ENCODE peak calls at places on chromosomes 2 and 18, in five cellular contexts. One of them, this sample, is unnamed.

GRCh38 chr2:107336536-107336935 is 450.6 kb upstream of the ST6GAL2 start:
- DNase-seq in GM12878: no peak
- DNase-seq in CD8-positive, alpha-beta T cell: no peak
- DNase-seq in tibial artery: no peak
- DNase-seq in body of pancreas: no peak
- DNase-seq in this sample: no peak

GRCh38 chr2:229669841-229670240 is 44.5 kb downstream of the DNER start:
- DNase-seq in GM12878: no peak
- DNase-seq in CD8-positive, alpha-beta T cell: no peak
- DNase-seq in tibial artery: no peak
- DNase-seq in body of pancreas: no peak
- DNase-seq in this sample: no peak

GRCh38 chr2:9483107-9483506 is 8.8 kb downstream of the IAH1 start:
- DNase-seq in GM12878: no peak
- DNase-seq in CD8-positive, alpha-beta T cell: no peak
- DNase-seq in tibial artery: no peak
- DNase-seq in body of pancreas: no peak
- DNase-seq in this sample: no peak

GRCh38 chr2:153940511-153940910 is 68.8 kb downstream of the GALNT13 start:
- DNase-seq in GM12878: no peak
- DNase-seq in CD8-positive, alpha-beta T cell: no peak
- DNase-seq in tibial artery: no peak
- DNase-seq in body of pancreas: no peak
- DNase-seq in this sample: no peak

GRCh38 chr18:28168725-28169124 is 8.2 kb downstream of the CDH2 start:
- DNase-seq in GM12878: no peak
- DNase-seq in CD8-positive, alpha-beta T cell: no peak
- DNase-seq in tibial artery: no peak
- DNase-seq in body of pancreas: no peak
- DNase-seq in this sample: no peak

GRCh38 chr2:184938221-184938985 is 340.1 kb downstream of the ZNF804A start:
- DNase-seq in GM12878: no peak
- DNase-seq in CD8-positive, alpha-beta T cell: no peak
- DNase-seq in tibial artery: no peak
- DNase-seq in body of pancreas: no peak
- DNase-seq in this sample: no peak

GRCh38 chr2:230658877-230659652 is 53.6 kb upstream of the CAB39 start:
- DNase-seq in GM12878: peak
- DNase-seq in CD8-positive, alpha-beta T cell: no peak
- DNase-seq in tibial artery: no peak
- DNase-seq in body of pancreas: no peak
- DNase-seq in this sample: peak

GRCh38 chr2:239322414-239323086 is 78.3 kb downstream of the HDAC4 start:
- DNase-seq in GM12878: no peak
- DNase-seq in CD8-positive, alpha-beta T cell: no peak
- DNase-seq in tibial artery: no peak
- DNase-seq in body of pancreas: no peak
- DNase-seq in this sample: no peak

GRCh38 chr18:63532471-63532870 is 9.7 kb upstream of the SERPINB12 start:
- DNase-seq in GM12878: no peak
- DNase-seq in CD8-positive, alpha-beta T cell: no peak
- DNase-seq in tibial artery: no peak
- DNase-seq in body of pancreas: no peak
- DNase-seq in this sample: no peak

GRCh38 chr2:47664817-47665216 is 118.1 kb upstream of the MSH6 start:
- DNase-seq in GM12878: no peak
- DNase-seq in CD8-positive, alpha-beta T cell: no peak
- DNase-seq in tibial artery: no peak
- DNase-seq in body of pancreas: peak
- DNase-seq in this sample: peak

GRCh38 chr18:74288041-74288440 is 3.7 kb downstream of the CYB5A start:
- DNase-seq in GM12878: no peak
- DNase-seq in CD8-positive, alpha-beta T cell: no peak
- DNase-seq in tibial artery: no peak
- DNase-seq in body of pancreas: no peak
- DNase-seq in this sample: no peak

GRCh38 chr2:67572721-67573485 is 175.8 kb downstream of the ETAA1 start:
- DNase-seq in GM12878: no peak
- DNase-seq in CD8-positive, alpha-beta T cell: no peak
- DNase-seq in tibial artery: peak
- DNase-seq in body of pancreas: no peak
- DNase-seq in this sample: no peak

GRCh38 chr2:11160731-11161455 is 5.6 kb downstream of the SLC66A3 start:
- DNase-seq in GM12878: peak
- DNase-seq in CD8-positive, alpha-beta T cell: no peak
- DNase-seq in tibial artery: no peak
- DNase-seq in body of pancreas: no peak
- DNase-seq in this sample: peak

GRCh38 chr18:32244863-32245262 is 55.0 kb downstream of the MEP1B start:
- DNase-seq in GM12878: no peak
- DNase-seq in CD8-positive, alpha-beta T cell: no peak
- DNase-seq in tibial artery: no peak
- DNase-seq in body of pancreas: no peak
- DNase-seq in this sample: no peak

GRCh38 chr2:209525834-209526281 is 102.0 kb downstream of the MAP2 start:
- DNase-seq in GM12878: no peak
- DNase-seq in CD8-positive, alpha-beta T cell: no peak
- DNase-seq in tibial artery: no peak
- DNase-seq in body of pancreas: no peak
- DNase-seq in this sample: no peak

GRCh38 chr2:10167316-10167715 is 44.8 kb downstream of the RRM2 start:
- DNase-seq in GM12878: no peak
- DNase-seq in CD8-positive, alpha-beta T cell: no peak
- DNase-seq in tibial artery: no peak
- DNase-seq in body of pancreas: no peak
- DNase-seq in this sample: no peak

GRCh38 chr2:221104391-221104811 is 467.7 kb downstream of the EPHA4 start:
- DNase-seq in GM12878: no peak
- DNase-seq in CD8-positive, alpha-beta T cell: no peak
- DNase-seq in tibial artery: peak
- DNase-seq in body of pancreas: peak
- DNase-seq in this sample: peak

GRCh38 chr2:207933396-207934045 is 91.8 kb downstream of the PLEKHM3 start:
- DNase-seq in GM12878: no peak
- DNase-seq in CD8-positive, alpha-beta T cell: no peak
- DNase-seq in tibial artery: no peak
- DNase-seq in body of pancreas: no peak
- DNase-seq in this sample: no peak

GRCh38 chr2:23602113-23602512 is 217.1 kb downstream of the KLHL29 start:
- DNase-seq in GM12878: no peak
- DNase-seq in CD8-positive, alpha-beta T cell: no peak
- DNase-seq in tibial artery: peak
- DNase-seq in body of pancreas: no peak
- DNase-seq in this sample: no peak

GRCh38 chr2:39738941-39739340 is 40.1 kb downstream of the THUMPD2 start:
- DNase-seq in GM12878: no peak
- DNase-seq in CD8-positive, alpha-beta T cell: no peak
- DNase-seq in tibial artery: no peak
- DNase-seq in body of pancreas: no peak
- DNase-seq in this sample: no peak

GRCh38 chr18:73087291-73087977 is 219.6 kb upstream of the NETO1 start:
- DNase-seq in GM12878: no peak
- DNase-seq in CD8-positive, alpha-beta T cell: no peak
- DNase-seq in tibial artery: no peak
- DNase-seq in body of pancreas: no peak
- DNase-seq in this sample: no peak

GRCh38 chr18:46820863-46821262 is 64.0 kb upstream of the ST8SIA5 start:
- DNase-seq in GM12878: no peak
- DNase-seq in CD8-positive, alpha-beta T cell: no peak
- DNase-seq in tibial artery: no peak
- DNase-seq in body of pancreas: no peak
- DNase-seq in this sample: no peak

GRCh38 chr2:86396304-86396785 is 44.8 kb upstream of the KDM3A start:
- DNase-seq in GM12878: no peak
- DNase-seq in CD8-positive, alpha-beta T cell: no peak
- DNase-seq in tibial artery: no peak
- DNase-seq in body of pancreas: peak
- DNase-seq in this sample: peak

GRCh38 chr2:116435648-116436047 is 1378.8 kb upstream of the DDX18 start:
- DNase-seq in GM12878: no peak
- DNase-seq in CD8-positive, alpha-beta T cell: no peak
- DNase-seq in tibial artery: no peak
- DNase-seq in body of pancreas: no peak
- DNase-seq in this sample: no peak
- TF ChIP-seq CTCF in GM12878: no peak
- TF ChIP-seq CTCF in CD8-positive, alpha-beta T cell: no peak
- TF ChIP-seq CTCF in tibial artery: no peak
- TF ChIP-seq CTCF in body of pancreas: no peak
- TF ChIP-seq CTCF in this sample: no peak

GRCh38 chr2:29139731-29140130 is 24.5 kb downstream of the CLIP4 start:
- DNase-seq in GM12878: no peak
- DNase-seq in CD8-positive, alpha-beta T cell: no peak
- DNase-seq in tibial artery: no peak
- DNase-seq in body of pancreas: no peak
- DNase-seq in this sample: no peak
- H3K4me3 ChIP-seq in GM12878: no peak
- H3K4me3 ChIP-seq in CD8-positive, alpha-beta T cell: no peak
- H3K4me3 ChIP-seq in tibial artery: no peak
- H3K4me3 ChIP-seq in body of pancreas: no peak
- H3K4me3 ChIP-seq in this sample: no peak

DNA sequence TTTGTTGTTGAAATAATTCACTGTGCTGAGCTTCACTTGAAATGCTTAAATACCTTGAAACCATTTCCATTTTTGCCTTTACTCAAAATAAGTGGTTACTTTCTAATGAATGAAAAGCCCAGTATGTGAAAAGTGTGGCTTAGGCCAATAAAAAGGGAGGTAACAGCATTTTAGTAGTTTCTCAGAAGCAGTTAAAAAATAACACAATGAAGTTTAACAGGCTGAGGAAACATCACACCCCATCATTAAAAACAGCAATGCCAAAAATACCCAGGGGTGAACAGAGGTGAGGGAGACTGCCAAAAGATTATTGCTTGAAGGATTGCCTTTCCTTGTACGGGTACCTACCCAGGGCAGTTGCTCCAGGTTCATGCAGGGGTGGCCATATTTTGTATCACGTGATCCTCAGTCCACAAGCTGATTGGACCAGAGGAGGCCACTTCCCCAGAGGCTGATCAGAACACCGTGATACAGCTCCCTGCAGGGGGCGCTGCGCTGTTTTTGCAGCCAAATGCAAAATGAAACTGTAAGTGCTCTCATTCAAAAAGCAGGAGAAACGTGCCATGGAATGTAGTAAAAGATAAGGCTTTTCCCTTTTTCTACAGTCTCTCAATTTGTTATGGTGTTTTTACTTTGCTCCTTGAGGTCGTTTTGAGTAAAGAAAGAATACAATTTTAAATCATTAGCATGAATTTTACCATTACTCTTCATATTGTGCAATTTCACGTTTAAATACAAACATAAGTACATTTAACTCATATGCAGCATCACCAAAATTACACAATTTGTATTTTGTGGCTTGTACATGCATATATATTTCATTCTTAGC is 70.2 kb upstream of the SH3BP4 start:
- DNase-seq in GM12878: no peak
- DNase-seq in CD8-positive, alpha-beta T cell: peak
- DNase-seq in tibial artery: peak
- DNase-seq in body of pancreas: peak
- DNase-seq in this sample: peak
- TF ChIP-seq CTCF in GM12878: no peak
- TF ChIP-seq CTCF in CD8-positive, alpha-beta T cell: no peak
- TF ChIP-seq CTCF in tibial artery: peak
- TF ChIP-seq CTCF in body of pancreas: peak
- TF ChIP-seq CTCF in this sample: peak

GRCh38 chr2:216012133-216012829 is 1.1 kb downstream of the MREG start:
- DNase-seq in GM12878: no peak
- DNase-seq in CD8-positive, alpha-beta T cell: no peak
- DNase-seq in tibial artery: no peak
- DNase-seq in body of pancreas: no peak
- DNase-seq in this sample: no peak
- H3K4me3 ChIP-seq in GM12878: peak
- H3K4me3 ChIP-seq in CD8-positive, alpha-beta T cell: peak
- H3K4me3 ChIP-seq in tibial artery: peak
- H3K4me3 ChIP-seq in body of pancreas: peak
- H3K4me3 ChIP-seq in this sample: peak

DNA sequence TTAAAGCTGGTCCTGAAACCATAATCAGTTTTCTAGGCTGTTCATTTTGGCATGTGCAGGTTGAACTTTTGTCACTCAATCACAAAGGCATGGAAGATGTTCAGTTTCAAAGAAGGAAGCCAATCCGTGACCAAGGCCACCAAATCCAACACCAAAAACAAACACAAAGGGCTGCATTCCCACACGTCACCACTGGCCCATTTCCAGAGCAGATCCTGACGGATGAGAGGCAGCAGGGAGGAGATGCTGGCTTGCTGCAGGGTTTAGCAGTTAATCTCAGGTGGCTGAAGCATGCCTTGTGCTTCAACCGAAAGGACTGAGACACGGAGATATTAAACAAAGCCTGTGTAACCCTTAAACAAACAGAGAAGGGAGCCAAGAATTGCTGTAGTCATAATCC is 191.9 kb upstream of the CTAGE1 start:
- DNase-seq in GM12878: no peak
- DNase-seq in CD8-positive, alpha-beta T cell: no peak
- DNase-seq in tibial artery: peak
- DNase-seq in body of pancreas: peak
- DNase-seq in this sample: no peak
- TF ChIP-seq CTCF in GM12878: no peak
- TF ChIP-seq CTCF in CD8-positive, alpha-beta T cell: no peak
- TF ChIP-seq CTCF in tibial artery: no peak
- TF ChIP-seq CTCF in body of pancreas: no peak
- TF ChIP-seq CTCF in this sample: no peak

GRCh38 chr2:71385008-71385407 is 53.4 kb downstream of the ZNF638 start:
- DNase-seq in GM12878: no peak
- DNase-seq in CD8-positive, alpha-beta T cell: no peak
- DNase-seq in tibial artery: no peak
- DNase-seq in body of pancreas: no peak
- DNase-seq in this sample: no peak

GRCh38 chr2:71380665-71381064 is 49.1 kb downstream of the ZNF638 start:
- DNase-seq in GM12878: no peak
- DNase-seq in CD8-positive, alpha-beta T cell: no peak
- DNase-seq in tibial artery: no peak
- DNase-seq in body of pancreas: no peak
- DNase-seq in this sample: no peak

GRCh38 chr2:71379086-71379485 is 47.5 kb downstream of the ZNF638 start:
- DNase-seq in GM12878: no peak
- DNase-seq in CD8-positive, alpha-beta T cell: no peak
- DNase-seq in tibial artery: no peak
- DNase-seq in body of pancreas: no peak
- DNase-seq in this sample: peak
- H3K4me3 ChIP-seq in GM12878: no peak
- H3K4me3 ChIP-seq in CD8-positive, alpha-beta T cell: no peak
- H3K4me3 ChIP-seq in tibial artery: no peak
- H3K4me3 ChIP-seq in body of pancreas: no peak
- H3K4me3 ChIP-seq in this sample: no peak

This sample was measured in GM12865.